ENCODE peak calls at places on chromosomes 7 and 10, in eight cellular contexts. R is body of pancreas, I is AG04450, T is tibial nerve, N is psoas muscle, F is neural progenitor cell, X is OCI-LY7, G is endodermal cell. C is an unnamed sample.
A peak's percentile ranks its signal among the peaks of the same experiment; 100 is the strongest.

GRCh38 chr10:128563387-128563786 is 437.2 kb upstream of the MKI67 start:
- DNase-seq in R (no peak), I (no peak), T (no peak), N (no peak), F (no peak), X (no peak), G (no peak), C (no peak)

GRCh38 chr10:22301193-22301592 is 15.0 kb upstream of the COMMD3 start:
- DNase-seq in R (no peak), I (no peak), T (no peak), N (no peak), F (peak; percentile 22), X (no peak), G (peak; percentile 56), C (no peak)

GRCh38 chr7:103082497-103082896 is 7.6 kb downstream of the ARMC10 start:
- DNase-seq in R (no peak), I (no peak), T (no peak), N (no peak), F (no peak), X (no peak), G (peak; percentile 53), C (no peak)

GRCh38 chr10:19817251-19818046 is 1.2 kb downstream of the PLXDC2 start:
- DNase-seq in R (peak; percentile 20), I (no peak), T (no peak), N (peak; percentile 60), F (peak; percentile 65), X (no peak), G (peak; percentile 85), C (no peak)

GRCh38 chr7:116526897-116527296 is 2.1 kb downstream of the CAV1 start:
- DNase-seq in R (no peak), I (no peak), T (no peak), N (no peak), F (no peak), X (no peak), G (no peak), C (no peak)

GRCh38 chr7:142785841-142786250 is 15.1 kb downstream of the PRSS2 start:
- DNase-seq in R (no peak), I (no peak), T (no peak), N (no peak), F (no peak), X (no peak), G (no peak), C (no peak)

GRCh38 chr7:128841961-128842673 is 11.9 kb downstream of the FLNC start:
- DNase-seq in R (peak; percentile 37), I (no peak), T (no peak), N (peak; percentile 87), F (peak; percentile 77), X (peak; percentile 66), G (peak; percentile 91), C (no peak)

GRCh38 chr10:86200269-86200668 is 166.3 kb downstream of the GRID1 start:
- DNase-seq in R (no peak), I (no peak), T (no peak), N (peak; percentile 4), F (no peak), X (no peak), G (no peak), C (no peak)

GRCh38 chr7:83427929-83428328 is 221.0 kb downstream of the SEMA3E start:
- DNase-seq in R (no peak), I (no peak), T (no peak), N (no peak), F (peak; percentile 9), X (no peak), G (peak; percentile 76), C (no peak)

GRCh38 chr10:24650669-24651391 is 72.9 kb downstream of the ARHGAP21 start:
- DNase-seq in R (no peak), I (no peak), T (no peak), N (no peak), F (no peak), X (no peak), G (no peak), C (no peak)

GRCh38 chr10:24652381-24652957 is 71.2 kb downstream of the ARHGAP21 start:
- DNase-seq in R (no peak), I (no peak), T (no peak), N (no peak), F (no peak), X (no peak), G (no peak), C (no peak)

GRCh38 chr10:24651923-24652322 is 71.8 kb downstream of the ARHGAP21 start:
- DNase-seq in R (no peak), I (no peak), T (no peak), N (no peak), F (no peak), X (no peak), G (no peak), C (no peak)
- H3K4me3 ChIP-seq in R (no peak overlapping the region), I (no peak overlapping the region), T (no peak overlapping the region), N (no peak overlapping the region), F (no peak overlapping the region), X (no peak overlapping the region), G (no peak overlapping the region), C (no peak overlapping the region)

GRCh38 chr7:139680676-139681462 is 96.9 kb downstream of the HIPK2 start:
- DNase-seq in R (peak; percentile 54), I (peak; percentile 77), T (peak; percentile 16), N (peak; percentile 81), F (no peak), X (no peak), G (no peak), C (peak; percentile 85)

GRCh38 chr7:139682136-139683013 is 95.4 kb downstream of the HIPK2 start:
- DNase-seq in R (no peak), I (no peak), T (no peak), N (no peak), F (no peak), X (no peak), G (no peak), C (no peak)

GRCh38 chr7:139681463-139681755 is 96.4 kb downstream of the HIPK2 start:
- DNase-seq in R (no peak), I (no peak), T (no peak), N (no peak), F (no peak), X (no peak), G (no peak), C (no peak)

GRCh38 chr7:139681812-139682135 is 96.0 kb downstream of the HIPK2 start:
- DNase-seq in R (no peak), I (no peak), T (no peak), N (no peak), F (no peak), X (no peak), G (no peak), C (no peak)

DNA sequence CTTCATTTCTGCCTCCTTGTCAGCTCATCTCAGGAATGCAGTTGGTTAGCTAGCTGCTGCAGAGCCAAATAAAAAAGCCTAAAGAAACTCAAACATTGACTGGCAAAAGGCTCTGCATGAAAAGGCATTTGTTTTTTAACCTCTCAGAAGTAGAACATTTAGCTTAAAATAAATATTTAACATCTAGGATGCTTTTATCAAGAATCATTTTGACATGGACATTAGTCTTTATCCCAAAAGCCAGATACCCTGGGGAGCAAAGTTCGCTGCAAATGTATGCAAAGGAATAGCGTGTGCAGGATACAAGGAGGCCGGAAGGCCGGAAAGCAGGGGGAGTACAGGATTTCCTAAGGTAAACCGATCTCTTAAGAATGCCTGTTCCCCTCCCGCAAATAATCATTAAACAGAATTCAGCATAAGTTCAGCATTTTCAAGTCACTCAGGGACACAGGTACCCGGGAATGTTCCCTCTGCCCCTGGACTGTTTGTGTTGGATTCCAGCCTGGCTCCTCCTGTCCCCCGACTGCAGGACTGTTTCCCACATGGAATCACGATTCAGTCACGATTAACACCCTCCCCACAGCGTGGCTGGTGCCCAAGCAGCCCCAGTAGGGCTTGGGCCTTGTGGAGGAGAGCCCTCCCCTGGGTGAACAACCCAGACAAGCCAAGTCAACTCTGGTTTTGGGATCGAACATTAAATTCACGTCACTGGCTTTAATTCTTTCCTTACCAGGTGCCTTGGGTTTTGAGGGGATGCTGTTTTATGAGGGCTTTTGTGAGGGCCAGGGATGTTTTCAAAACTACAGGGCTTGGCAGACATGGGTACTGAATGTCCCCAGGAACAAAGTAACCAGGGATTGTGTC is 97.8 kb downstream of the HIPK2 start:
- DNase-seq in R (peak; percentile 63), I (no peak), T (no peak), N (no peak), F (no peak), X (no peak), G (no peak), C (no peak)
- H3K27ac ChIP-seq in R (peak overlapping the region; percentile 75), I (peak overlapping the region; percentile 98), T (peak overlapping the region; percentile 57), N (peak overlapping the region; percentile 79), F (no peak overlapping the region), X (no peak overlapping the region), G (peak overlapping the region; percentile 36), C (peak overlapping the region; percentile 92)

GRCh38 chr10:11682267-11682683 is 59.9 kb upstream of the ECHDC3 start:
- DNase-seq in R (no peak), I (no peak), T (no peak), N (no peak), F (no peak), X (peak; percentile 67), G (no peak), C (no peak)

GRCh38 chr10:11679946-11680345 is 62.2 kb upstream of the ECHDC3 start:
- DNase-seq in R (no peak), I (no peak), T (no peak), N (no peak), F (no peak), X (no peak), G (no peak), C (no peak)

GRCh38 chr10:11678074-11678793 is 63.9 kb upstream of the ECHDC3 start:
- DNase-seq in R (no peak), I (no peak), T (no peak), N (no peak), F (no peak), X (peak; percentile 96), G (no peak), C (no peak)

GRCh38 chr10:11682896-11683295 is 59.3 kb upstream of the ECHDC3 start:
- DNase-seq in R (no peak), I (no peak), T (no peak), N (no peak), F (no peak), X (no peak), G (no peak), C (no peak)

GRCh38 chr10:11680496-11680895 is 61.7 kb upstream of the ECHDC3 start:
- DNase-seq in R (no peak), I (no peak), T (no peak), N (no peak), F (no peak), X (no peak), G (no peak), C (no peak)
- H3K4me3 ChIP-seq in R (no peak overlapping the region), I (no peak overlapping the region), T (no peak overlapping the region), N (no peak overlapping the region), F (no peak overlapping the region), X (peak overlapping the region; percentile 3), G (no peak overlapping the region), C (no peak overlapping the region)

DNA sequence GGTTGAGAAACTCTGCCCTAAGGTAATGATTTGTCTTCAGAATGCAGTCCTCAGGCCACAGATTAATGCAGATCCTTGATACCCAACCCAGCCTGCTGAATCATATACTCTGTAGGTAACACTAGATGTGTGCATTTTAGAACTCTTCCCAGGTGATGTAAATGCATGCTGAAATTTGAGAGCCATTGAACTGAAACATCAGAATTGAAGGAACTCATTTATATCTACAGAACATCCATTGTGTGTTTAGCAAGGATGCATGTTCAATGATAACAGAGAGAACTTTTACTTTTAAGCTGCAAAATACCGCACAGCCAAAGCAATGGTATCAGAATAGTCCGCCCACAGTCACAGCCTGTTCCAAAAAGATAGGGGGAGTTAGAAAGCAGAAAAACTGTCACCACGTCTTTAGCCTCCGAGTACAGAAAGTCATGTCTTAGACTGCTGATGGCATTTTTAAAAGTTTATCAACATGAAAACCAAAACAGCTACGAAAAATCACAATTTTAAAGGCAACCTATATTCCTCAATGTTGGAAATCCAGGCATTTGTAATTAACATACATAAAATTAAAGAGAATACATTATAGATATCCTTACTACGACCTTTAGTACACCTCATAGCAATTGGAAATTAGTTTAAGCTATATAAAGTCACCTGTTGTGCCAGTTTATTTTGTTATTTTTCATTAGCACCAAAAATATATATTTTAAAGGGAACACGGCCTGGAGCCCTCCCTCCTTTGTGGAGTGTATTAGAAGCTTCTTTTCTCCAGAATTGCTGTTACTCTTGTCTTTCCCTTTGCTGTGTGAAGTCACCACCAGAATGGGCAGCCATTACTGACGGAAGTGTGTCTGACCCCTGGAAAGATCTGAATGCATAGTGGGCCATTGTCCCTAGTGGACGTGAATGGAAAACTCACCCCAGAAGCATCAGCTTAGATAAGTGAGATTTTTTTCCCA is 65.8 kb upstream of the PRKAR2B start:
- DNase-seq in R (no peak), I (no peak), T (no peak), N (no peak), F (no peak), X (no peak), G (no peak), C (peak; percentile 31)
- H3K27ac ChIP-seq in R (no peak overlapping the region), I (no peak overlapping the region), T (peak overlapping the region; percentile 51), N (no peak overlapping the region), F (no peak overlapping the region), X (no peak overlapping the region), G (no peak overlapping the region), C (no peak overlapping the region)

C was measured in coronary artery.